ENCODE peak calls at places on chromosomes 13 and 19, in nine cellular contexts. T, J, X, A, M, B, O, U and L are unnamed samples.

GRCh38 chr13:62357887-62358645 is 942.4 kb upstream of the PCDH20 start:
- DNase-seq in A (peak), O (peak), U (peak), J (no peak), M (no peak), X (no peak), T (no peak), B (no peak), L (peak)

GRCh38 chr19:6611441-6611852 is 20.5 kb upstream of the CD70 start:
- DNase-seq in J (no peak), B (no peak), M (no peak), X (no peak), A (peak), O (no peak), U (no peak), T (no peak), L (no peak)

GRCh38 chr19:53597023-53597422 is 34.8 kb upstream of the DPRX start:
- DNase-seq in J (no peak), A (no peak), M (no peak), U (no peak), B (no peak), O (peak), X (no peak), T (no peak), L (peak)

GRCh38 chr19:5775668-5776309 is 8.8 kb downstream of the PRR22 start:
- DNase-seq in T (no peak), B (no peak), X (no peak), J (no peak), M (no peak), O (no peak), U (no peak), A (peak), L (peak)

GRCh38 chr13:114219406-114219805 is 15.3 kb upstream of the CDC16 start:
- DNase-seq in A (no peak), J (no peak), U (no peak), O (no peak), M (no peak), T (no peak), X (no peak), B (no peak), L (no peak)

GRCh38 chr13:35856721-35857346 is 274.3 kb downstream of the DCLK1 start:
- DNase-seq in O (no peak), A (no peak), B (no peak), X (no peak), T (no peak), M (no peak), J (no peak), U (no peak), L (no peak)

GRCh38 chr13:34179481-34179880 is 361.5 kb downstream of the RFC3 start:
- DNase-seq in A (peak), T (no peak), O (no peak), J (no peak), X (no peak), M (no peak), U (no peak), B (no peak), L (no peak)

GRCh38 chr13:110055089-110055488 is 251.9 kb downstream of the COL4A1 start:
- DNase-seq in B (no peak), T (no peak), A (peak), J (no peak), O (no peak), U (no peak), X (no peak), M (no peak), L (peak)

GRCh38 chr13:113069861-113070805 is 35.5 kb upstream of the F7 start:
- DNase-seq in B (no peak), J (no peak), T (no peak), X (no peak), M (no peak), A (no peak), U (no peak), O (no peak), L (no peak)

DNA sequence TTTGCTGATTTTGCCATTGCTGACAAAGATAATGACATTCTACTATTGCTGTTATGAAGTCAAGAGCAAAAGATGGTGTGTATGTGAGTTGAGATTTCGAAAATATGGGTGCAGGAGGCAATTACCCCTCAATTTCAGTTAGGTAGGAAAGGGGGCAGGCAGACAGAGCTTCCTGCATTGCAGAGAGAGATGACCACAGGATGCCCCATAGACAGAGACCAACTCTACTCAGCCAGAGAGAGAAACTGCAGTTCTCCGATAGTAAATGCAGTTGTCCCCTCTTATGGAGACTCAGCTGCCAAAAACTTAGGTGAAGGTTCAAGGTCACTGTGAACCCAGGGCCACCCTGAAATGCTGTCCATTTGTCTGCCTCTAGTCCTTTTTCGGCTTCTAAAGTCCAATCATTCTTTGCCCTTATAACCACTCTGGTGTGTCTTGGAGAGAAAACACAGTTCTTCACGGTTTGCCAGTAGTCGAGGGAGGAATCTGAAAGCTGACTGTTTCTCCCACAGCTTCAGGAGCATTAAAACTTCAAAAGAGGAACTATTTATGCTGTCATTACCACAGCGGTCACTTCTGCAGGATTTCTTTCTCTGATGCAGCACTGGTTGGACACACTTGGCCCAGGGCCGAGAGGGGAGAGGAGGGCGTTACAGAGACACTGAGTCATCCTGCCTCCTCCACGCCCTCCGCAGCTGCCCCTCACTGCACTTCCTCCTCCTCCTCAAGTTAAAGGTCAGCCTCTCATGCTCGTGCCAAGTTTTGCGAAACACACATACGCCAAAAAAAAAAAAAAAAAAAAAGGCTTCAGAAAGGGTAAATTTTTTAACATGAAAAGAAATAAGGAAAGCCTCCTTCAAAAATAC is 264.3 kb downstream of the FOXO1 start:
- DNase-seq in O (peak), A (peak), B (peak), U (no peak), X (peak), M (peak), J (peak), T (peak), L (peak)
- H3K4me3 ChIP-seq in O (peak), A (peak), B (no peak), U (no peak), X (peak), M (no peak), J (no peak), T (peak), L (no peak)

GRCh38 chr19:46861691-46862503 is 1.1 kb downstream of the ARHGAP35 start:
- DNase-seq in J (peak), M (no peak), A (no peak), O (peak), T (peak), B (peak), X (peak), U (no peak), L (peak)

GRCh38 chr19:46860846-46861690 is at the start of gene ARHGAP35:
- DNase-seq in X (peak), M (peak), J (peak), U (no peak), O (no peak), B (peak), T (peak), A (no peak), L (no peak)

GRCh38 chr19:46862974-46863632 is 2.3 kb downstream of the ARHGAP35 start:
- DNase-seq in A (no peak), T (no peak), M (no peak), B (peak), U (no peak), J (no peak), X (no peak), O (no peak), L (no peak)

GRCh38 chr19:46863818-46864629 is 3.2 kb downstream of the ARHGAP35 start:
- DNase-seq in M (no peak), X (no peak), O (peak), J (no peak), T (no peak), A (peak), U (peak), B (peak), L (peak)

GRCh38 chr19:46862504-46862835 is 1.7 kb downstream of the ARHGAP35 start:
- DNase-seq in O (no peak), A (no peak), M (no peak), X (no peak), T (peak), B (no peak), U (no peak), J (no peak), L (peak)
- H3K4me3 ChIP-seq in O (peak), A (peak), M (peak), X (peak), T (peak), B (peak), U (peak), J (peak), L (peak)

GRCh38 chr19:1276620-1277007 is 1.3 kb downstream of the FAM174C start:
- DNase-seq in B (no peak), J (peak), A (no peak), X (no peak), M (no peak), O (no peak), U (no peak), T (no peak), L (no peak)
- H3K4me3 ChIP-seq in B (peak), J (peak), A (peak), X (peak), M (no peak), O (peak), U (no peak), T (peak), L (no peak)

GRCh38 chr19:57949702-57950101 is 2.2 kb upstream of the ZNF256 start:
- DNase-seq in B (no peak), M (no peak), O (no peak), J (no peak), T (no peak), X (no peak), A (no peak), U (no peak), L (no peak)

GRCh38 chr19:57946316-57946715 is 1.2 kb downstream of the ZNF256 start:
- DNase-seq in X (no peak), A (no peak), T (no peak), O (no peak), M (no peak), B (no peak), J (no peak), U (no peak), L (no peak)

GRCh38 chr19:57947419-57948134 is at the start of gene ZNF256:
- DNase-seq in O (peak), B (peak), M (peak), A (peak), T (peak), X (peak), J (peak), U (peak), L (peak)

GRCh38 chr19:57949296-57949695 is 1.8 kb upstream of the ZNF256 start:
- DNase-seq in J (no peak), M (no peak), O (no peak), A (no peak), B (no peak), X (no peak), T (no peak), U (no peak), L (no peak)

GRCh38 chr19:57947088-57947418 is 453 bp downstream of the ZNF256 start:
- DNase-seq in M (no peak), A (no peak), T (no peak), J (no peak), X (no peak), U (no peak), O (peak), B (no peak), L (no peak)
- H3K4me3 ChIP-seq in M (peak), A (peak), T (peak), J (peak), X (peak), U (peak), O (peak), B (peak), L (peak)

DNA sequence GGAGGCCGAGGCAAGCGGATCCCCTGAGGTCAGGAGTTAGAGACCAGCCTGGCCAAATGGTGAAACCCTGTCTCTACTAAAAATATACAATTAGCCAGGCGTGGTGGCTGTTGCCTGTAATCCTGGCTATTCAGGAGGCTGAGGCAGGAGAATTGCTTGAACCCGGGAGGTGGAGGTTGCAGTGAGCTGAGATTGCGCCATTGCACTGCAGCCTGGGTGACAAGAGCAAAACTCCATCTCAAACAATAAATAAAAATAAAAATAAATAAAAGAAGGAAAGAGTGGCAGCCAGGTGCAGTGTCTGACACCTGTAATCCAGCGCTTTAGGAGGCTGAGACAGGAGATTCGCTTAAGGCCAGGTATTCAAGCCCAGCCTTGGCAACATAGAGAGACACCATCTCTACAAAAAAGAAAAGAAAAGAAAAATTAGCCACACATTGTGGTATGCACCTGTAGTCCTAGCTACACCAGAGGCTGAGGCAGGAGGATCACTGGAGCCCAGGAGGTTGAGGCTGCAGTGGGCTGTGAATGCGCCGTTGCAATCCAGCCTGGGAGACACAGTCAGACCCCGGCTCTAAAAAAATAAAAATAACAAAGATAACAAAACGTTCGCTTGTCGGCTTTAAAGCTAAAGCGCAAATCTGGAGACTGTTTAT is 10.3 kb downstream of the ADAMTSL5 start:
- DNase-seq in B (no peak), M (no peak), X (no peak), T (no peak), O (no peak), U (no peak), J (no peak), A (no peak), L (no peak)
- H3K4me3 ChIP-seq in B (no peak), M (no peak), X (peak), T (no peak), O (no peak), U (no peak), J (peak), A (no peak), L (peak)

GRCh38 chr13:94726425-94726824 is 14.1 kb upstream of the SOX21 start:
- DNase-seq in O (no peak), B (no peak), U (no peak), M (no peak), J (no peak), X (no peak), A (no peak), T (no peak), L (no peak)

DNA sequence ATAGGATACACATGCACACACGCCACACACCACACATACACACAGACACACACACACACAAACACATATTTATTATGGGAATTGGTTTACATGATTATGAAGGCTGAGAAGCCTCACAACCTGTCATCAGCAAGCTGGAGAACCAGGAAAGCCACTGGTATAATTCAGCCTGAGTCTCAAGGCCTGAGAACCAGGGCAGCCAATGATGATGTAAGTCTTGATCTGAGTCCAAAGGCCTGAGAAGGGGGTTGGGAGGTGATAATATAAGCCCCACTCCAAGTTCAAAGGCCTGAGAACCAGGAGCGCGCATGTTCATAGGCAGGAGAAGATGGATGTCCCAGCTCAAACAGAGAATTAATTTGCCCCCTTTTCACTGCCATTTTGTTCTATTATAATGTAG is 18.7 kb upstream of the SOX21 start:
- DNase-seq in A (no peak), M (no peak), T (no peak), O (no peak), X (no peak), B (no peak), J (no peak), U (no peak), L (no peak)
- H3K4me3 ChIP-seq in A (no peak), M (no peak), T (no peak), O (no peak), X (no peak), B (no peak), J (no peak), U (no peak), L (no peak)

GRCh38 chr19:2488942-2489731 is 13.2 kb downstream of the GADD45B start:
- DNase-seq in M (peak), B (peak), T (peak), O (peak), A (peak), X (peak), J (peak), U (no peak), L (peak)
- H3K4me3 ChIP-seq in M (no peak), B (peak), T (peak), O (no peak), A (peak), X (peak), J (peak), U (peak), L (peak)

DNA sequence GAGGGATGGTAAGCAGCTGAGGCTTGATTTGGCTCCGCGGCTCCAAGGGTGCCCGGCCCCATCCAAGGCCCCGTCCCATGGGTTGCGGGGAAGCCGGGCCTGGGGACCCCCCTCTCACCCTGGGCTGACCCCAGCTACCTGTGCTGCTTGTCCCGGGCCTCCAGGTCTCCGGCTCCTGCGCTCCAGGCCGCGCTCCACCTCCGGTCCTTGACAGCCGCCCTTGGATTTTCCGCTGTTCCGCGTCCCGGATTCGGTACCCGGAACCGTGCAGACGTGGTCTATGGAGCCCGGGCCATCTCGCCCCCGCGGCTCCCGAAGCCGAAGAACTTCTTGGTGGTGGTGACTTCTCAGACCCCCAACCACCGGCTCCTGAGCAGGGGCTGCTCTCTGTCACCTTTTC is 48.3 kb upstream of the C1QTNF9B start:
- DNase-seq in M (no peak), B (no peak), J (no peak), A (no peak), U (no peak), X (no peak), T (no peak), O (no peak), L (no peak)
- H3K4me3 ChIP-seq in M (no peak), B (no peak), J (no peak), A (no peak), U (no peak), X (no peak), T (no peak), O (no peak), L (no peak)

DNA sequence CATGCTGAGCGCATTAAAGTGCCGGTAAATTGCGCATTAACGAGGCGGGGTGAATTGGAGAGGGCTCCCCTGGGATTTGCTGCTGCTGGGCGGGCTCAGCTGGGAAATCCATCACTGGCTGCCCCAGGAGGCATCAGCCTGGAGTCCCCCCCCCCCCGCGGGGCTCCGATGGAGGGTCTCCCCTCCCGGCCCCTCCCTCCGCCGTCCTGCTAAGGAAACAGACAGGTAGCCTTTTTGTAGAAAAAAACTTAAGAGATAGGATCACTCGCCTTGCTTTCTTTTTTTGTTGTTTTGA is 6.8 kb downstream of the TLE6 start:
- DNase-seq in M (no peak), U (peak), J (no peak), O (no peak), T (peak), X (no peak), B (no peak), A (peak), L (no peak)
- H3K4me3 ChIP-seq in M (peak), U (no peak), J (no peak), O (no peak), T (peak), X (peak), B (peak), A (peak), L (peak)